ENCODE peak calls at places on chromosomes 16 and 17, in eight cellular contexts. K is cardiac fibroblast, S is esophagus muscularis mucosa, N is testis, P is Caco-2, A is PC-3, G is body of pancreas, E is dorsolateral prefrontal cortex. O is an unnamed sample.

GRCh38 chr17:76422406-76422805 is 30.5 kb downstream of the UBE2O start:
- DNase-seq in K (no peak), S (no peak), N (no peak), P (no peak), A (no peak), G (no peak), E (no peak), O (no peak)

GRCh38 chr16:85184404-85184803 is 72.1 kb upstream of the CIBAR2 start:
- DNase-seq in K (no peak), S (no peak), N (no peak), P (no peak), A (no peak), G (no peak), E (no peak), O (no peak)

GRCh38 chr17:40564195-40564882 is 933 bp downstream of the CCR7 start:
- DNase-seq in K (no peak), S (peak; percentile 92), N (no peak), P (no peak), A (no peak), G (no peak), E (no peak), O (no peak)

GRCh38 chr17:18315498-18316360 is 636 bp downstream of the SMCR8 start:
- DNase-seq in K (no peak), S (no peak), N (no peak), P (no peak), A (no peak), G (no peak), E (no peak), O (no peak)

GRCh38 chr17:77543779-77544178 is 403.0 kb downstream of the SEC14L1 start:
- DNase-seq in K (no peak), S (no peak), N (no peak), P (no peak), A (no peak), G (no peak), E (no peak), O (no peak)

GRCh38 chr17:49292901-49293300 is 62.3 kb upstream of the PHOSPHO1 start:
- DNase-seq in K (no peak), S (no peak), N (no peak), P (no peak), A (no peak), G (no peak), E (no peak), O (no peak)

GRCh38 chr16:21156767-21157467 is 1.6 kb upstream of the LDAF1 start:
- DNase-seq in K (peak; percentile 83), S (no peak), N (peak; percentile 50), P (peak; percentile 59), A (peak; percentile 77), G (peak; percentile 43), E (no peak), O (peak; percentile 82)

GRCh38 chr17:266701-267656 is 85.5 kb upstream of the DOC2B start:
- DNase-seq in K (peak; percentile 2), S (no peak), N (no peak), P (no peak), A (no peak), G (peak; percentile 16), E (peak; percentile 28), O (no peak)

GRCh38 chr17:48835971-48836370 is 5.1 kb downstream of the CALCOCO2 start:
- DNase-seq in K (no peak), S (no peak), N (no peak), P (no peak), A (peak; percentile 23), G (no peak), E (no peak), O (no peak)

GRCh38 chr17:29659155-29659554 is 36.4 kb upstream of the CORO6 start:
- DNase-seq in K (no peak), S (no peak), N (no peak), P (no peak), A (no peak), G (no peak), E (no peak), O (no peak)

GRCh38 chr17:58960068-58960467 is 146.6 kb downstream of the TRIM37 start:
- DNase-seq in K (peak; percentile 82), S (no peak), N (peak; percentile 20), P (peak; percentile 47), A (peak; percentile 87), G (peak; percentile 28), E (no peak), O (peak; percentile 43)

GRCh38 chr17:601462-602303 is 113.0 kb downstream of the VPS53 start:
- DNase-seq in K (no peak), S (no peak), N (no peak), P (no peak), A (no peak), G (no peak), E (no peak), O (peak; percentile 100)

GRCh38 chr17:17503566-17504130 is 7.5 kb upstream of the RASD1 start:
- DNase-seq in K (no peak), S (no peak), N (peak; percentile 59), P (no peak), A (no peak), G (no peak), E (peak; percentile 60), O (no peak)

GRCh38 chr16:12612598-12613101 is 191.0 kb downstream of the CPPED1 start:
- DNase-seq in K (no peak), S (peak; percentile 37), N (no peak), P (peak; percentile 70), A (peak; percentile 75), G (no peak), E (no peak), O (no peak)

GRCh38 chr17:74639704-74640142 is 16.2 kb upstream of the CD300E start:
- DNase-seq in K (no peak), S (no peak), N (no peak), P (no peak), A (no peak), G (no peak), E (no peak), O (no peak)

GRCh38 chr16:87856796-87857228 is 12.5 kb downstream of the SLC7A5 start:
- DNase-seq in K (peak; percentile 30), S (no peak), N (no peak), P (no peak), A (no peak), G (no peak), E (no peak), O (no peak)

GRCh38 chr16:77234611-77235010 is 35.4 kb downstream of the SYCE1L start:
- DNase-seq in K (peak; percentile 18), S (no peak), N (no peak), P (no peak), A (peak; percentile 41), G (no peak), E (no peak), O (peak; percentile 6)

GRCh38 chr17:35847006-35847405 is 21.7 kb downstream of the HEATR9 start:
- DNase-seq in K (no peak), S (no peak), N (no peak), P (no peak), A (no peak), G (no peak), E (no peak), O (no peak)

GRCh38 chr16:270381-271255 is 5.1 kb downstream of the RGS11 start:
- DNase-seq in K (no peak), S (no peak), N (no peak), P (no peak), A (no peak), G (no peak), E (no peak), O (no peak)

GRCh38 chr17:1898332-1898731 is 68.5 kb downstream of the RPA1 start:
- DNase-seq in K (no peak), S (no peak), N (no peak), P (no peak), A (no peak), G (no peak), E (no peak), O (no peak)

GRCh38 chr17:55530064-55530463 is 18.8 kb upstream of the SMIM36 start:
- DNase-seq in K (no peak), S (no peak), N (no peak), P (no peak), A (no peak), G (no peak), E (no peak), O (no peak)
- TF ChIP-seq CTCF in K (no peak), S (no peak), N (no peak), P (no peak), A (no peak), G (no peak), E (no peak), O (no peak)

DNA sequence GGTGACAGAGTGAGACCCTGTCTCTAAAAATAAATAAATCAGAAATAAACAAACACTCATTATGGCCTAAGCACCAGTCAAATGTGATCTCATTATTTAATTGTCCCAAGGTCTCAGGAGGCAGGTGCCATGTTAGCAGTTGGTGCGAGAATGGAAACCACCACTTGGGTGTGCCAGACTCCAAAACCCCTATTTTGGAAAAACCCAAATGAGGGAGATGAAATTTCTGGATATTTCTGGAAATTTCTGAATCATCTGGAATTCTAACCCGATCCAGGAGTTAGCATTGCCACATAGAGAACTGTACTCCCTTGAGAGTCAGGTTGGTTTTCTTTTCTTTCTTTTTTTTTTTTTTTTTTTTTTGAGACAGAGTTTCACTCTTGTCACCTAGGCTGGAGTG is 264.0 kb downstream of the XYLT1 start:
- DNase-seq in K (no peak), S (no peak), N (no peak), P (no peak), A (no peak), G (no peak), E (no peak), O (no peak)
- TF ChIP-seq CTCF in K (no peak), S (no peak), N (no peak), P (no peak), A (no peak), G (no peak), E (peak; percentile 12), O (no peak)

DNA sequence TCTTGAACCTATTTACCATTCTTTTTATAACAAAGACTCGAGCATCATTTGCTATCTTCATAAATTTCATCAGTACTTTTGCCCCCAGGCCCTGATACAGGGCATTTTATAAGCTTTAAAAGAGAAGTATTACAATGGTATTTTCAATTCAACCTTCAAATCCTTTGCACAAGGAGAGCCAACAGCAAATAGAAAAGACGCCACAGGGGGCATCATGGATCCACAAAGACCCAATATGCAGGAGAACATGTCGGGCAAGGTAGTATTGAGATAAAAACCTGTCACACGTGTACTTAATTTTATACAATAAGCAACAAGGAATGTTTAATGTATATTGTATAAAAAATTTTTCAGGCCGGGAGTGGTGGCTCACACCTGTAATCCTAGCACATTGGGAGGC is 10.2 kb downstream of the MAP3K14 start:
- DNase-seq in K (no peak), S (no peak), N (no peak), P (peak; percentile 22), A (no peak), G (no peak), E (no peak), O (no peak)
- TF ChIP-seq CTCF in K (no peak), S (no peak), N (no peak), P (peak; percentile 10), A (peak; percentile 40), G (no peak), E (no peak), O (no peak)

GRCh38 chr17:79370594-79370993 is 240.3 kb downstream of the RBFOX3 start:
- DNase-seq in K (no peak), S (no peak), N (no peak), P (no peak), A (no peak), G (no peak), E (no peak), O (no peak)
- TF ChIP-seq CTCF in K (no peak), S (no peak), N (no peak), P (no peak), A (no peak), G (no peak), E (no peak), O (no peak)

GRCh38 chr17:20225162-20226115 is 216.3 kb downstream of the SPECC1 start:
- DNase-seq in K (no peak), S (no peak), N (no peak), P (no peak), A (peak; percentile 34), G (no peak), E (no peak), O (no peak)
- TF ChIP-seq CTCF in K (no peak), S (no peak), N (no peak), P (no peak), A (peak; percentile 50), G (no peak), E (peak; percentile 54), O (peak; percentile 32)

O was measured in fibroblast of villous mesenchyme.